ENCODE peak calls at places on chromosomes 12 and 14, in four cellular contexts. Z, L, O and I are unnamed samples.

GRCh38 chr14:72665259-72665658 is 228.6 kb downstream of the DPF3 start:
- DNase-seq in Z (no peak), L (no peak), O (no peak), I (peak)

GRCh38 chr12:88756153-88756552 is 175.9 kb upstream of the KITLG start:
- DNase-seq in Z (no peak), L (no peak), O (no peak), I (no peak)

GRCh38 chr14:54589843-54590242 is 22.9 kb downstream of the SAMD4A start:
- DNase-seq in Z (no peak), L (no peak), O (no peak), I (no peak)

GRCh38 chr12:132669166-132669879 is 17.8 kb downstream of the POLE start:
- DNase-seq in Z (no peak), L (no peak), O (no peak), I (no peak)

GRCh38 chr12:75099215-75099614 is 110.4 kb downstream of the KCNC2 start:
- DNase-seq in Z (no peak), L (no peak), O (no peak), I (no peak)

GRCh38 chr14:104794641-104795467 is 694 bp downstream of the AKT1 start:
- DNase-seq in Z (peak), L (no peak), O (no peak), I (no peak)

GRCh38 chr14:96162741-96163140 is 41.9 kb upstream of the BDKRB2 start:
- DNase-seq in Z (no peak), L (no peak), O (no peak), I (no peak)

GRCh38 chr14:100400115-100400514 is 77.0 kb downstream of the SLC25A47 start:
- DNase-seq in Z (no peak), L (no peak), O (no peak), I (no peak)

GRCh38 chr14:93332032-93332852 is 594 bp downstream of the BTBD7 start:
- DNase-seq in Z (peak), L (no peak), O (no peak), I (no peak)

GRCh38 chr12:75553398-75553797 is 42.0 kb upstream of the KRR1 start:
- DNase-seq in Z (no peak), L (no peak), O (no peak), I (peak)

GRCh38 chr14:102471921-102472814 is 37.4 kb downstream of the ANKRD9 start:
- DNase-seq in Z (no peak), L (no peak), O (no peak), I (no peak)

GRCh38 chr12:15772405-15773018 is 16.7 kb downstream of the EPS8 start:
- DNase-seq in Z (no peak), L (no peak), O (no peak), I (no peak)

DNA sequence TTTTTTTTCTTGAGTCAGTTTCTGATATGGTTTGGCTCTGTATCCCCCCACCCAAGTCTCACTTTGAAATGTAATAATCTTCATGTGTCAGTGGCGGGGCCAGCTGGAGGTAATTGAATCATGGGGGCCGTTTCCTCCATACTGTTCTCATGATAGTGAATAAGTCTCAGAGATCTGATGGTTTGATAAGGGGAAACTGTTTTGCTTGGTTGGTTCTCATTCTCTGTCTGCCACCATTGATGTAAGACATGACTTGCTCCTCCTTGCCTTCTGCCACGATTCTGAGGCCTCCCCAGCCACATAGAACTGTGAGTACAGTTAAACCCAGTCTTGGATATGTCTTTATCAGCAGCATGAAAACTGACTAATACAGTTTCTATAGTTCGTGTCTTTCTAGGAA is 42.9 kb downstream of the WNK1 start:
- DNase-seq in Z (no peak), L (no peak), O (no peak), I (no peak)
- TF ChIP-seq EGR1 in Z (no peak), L (no peak), O (no peak), I (no peak)

GRCh38 chr12:6529291-6529737 is 5.0 kb upstream of the GAPDH start:
- DNase-seq in Z (no peak), L (no peak), O (no peak), I (no peak)

GRCh38 chr12:6530576-6531260 is 3.6 kb upstream of the GAPDH start:
- DNase-seq in Z (no peak), L (no peak), O (no peak), I (no peak)

GRCh38 chr12:6527711-6528110 is 6.6 kb upstream of the GAPDH start:
- DNase-seq in Z (no peak), L (no peak), O (no peak), I (no peak)

GRCh38 chr12:6526766-6527525 is 7.4 kb upstream of the GAPDH start:
- DNase-seq in Z (no peak), L (no peak), O (no peak), I (no peak)

DNA sequence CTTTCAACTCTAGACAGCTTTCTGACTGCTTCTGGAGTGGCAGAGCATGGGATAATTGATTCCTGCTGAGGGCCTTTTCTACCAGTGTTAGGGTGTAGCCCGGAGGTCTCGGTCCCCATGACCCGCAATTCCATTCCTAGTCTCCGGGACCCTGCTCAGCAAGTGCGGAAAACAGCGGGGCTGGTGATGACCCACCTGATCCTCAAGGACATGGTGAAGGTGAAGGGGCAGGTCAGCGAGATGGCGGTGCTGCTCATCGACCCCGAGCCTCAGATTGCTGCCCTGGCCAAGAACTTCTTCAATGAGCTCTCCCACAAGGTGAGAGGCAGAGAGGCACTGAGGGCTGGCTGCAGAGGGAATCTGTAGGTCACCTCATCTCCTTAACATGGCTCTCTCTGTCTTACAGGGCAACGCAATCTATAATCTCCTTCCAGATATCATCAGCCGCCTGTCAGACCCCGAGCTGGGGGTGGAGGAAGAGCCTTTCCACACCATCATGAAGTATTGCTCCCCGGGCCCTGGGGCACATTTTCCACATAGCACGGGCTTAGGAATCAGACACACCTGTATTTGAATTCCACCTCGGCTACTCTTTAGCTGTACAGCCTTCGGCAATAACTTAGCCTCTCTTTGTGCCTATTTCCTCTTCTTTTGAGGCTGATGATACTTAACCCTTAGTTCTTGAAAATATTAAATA is 5.6 kb upstream of the GAPDH start:
- DNase-seq in Z (no peak), L (no peak), O (no peak), I (no peak)
- H3K27ac ChIP-seq in Z (no peak), L (peak), O (no peak), I (no peak)

DNA sequence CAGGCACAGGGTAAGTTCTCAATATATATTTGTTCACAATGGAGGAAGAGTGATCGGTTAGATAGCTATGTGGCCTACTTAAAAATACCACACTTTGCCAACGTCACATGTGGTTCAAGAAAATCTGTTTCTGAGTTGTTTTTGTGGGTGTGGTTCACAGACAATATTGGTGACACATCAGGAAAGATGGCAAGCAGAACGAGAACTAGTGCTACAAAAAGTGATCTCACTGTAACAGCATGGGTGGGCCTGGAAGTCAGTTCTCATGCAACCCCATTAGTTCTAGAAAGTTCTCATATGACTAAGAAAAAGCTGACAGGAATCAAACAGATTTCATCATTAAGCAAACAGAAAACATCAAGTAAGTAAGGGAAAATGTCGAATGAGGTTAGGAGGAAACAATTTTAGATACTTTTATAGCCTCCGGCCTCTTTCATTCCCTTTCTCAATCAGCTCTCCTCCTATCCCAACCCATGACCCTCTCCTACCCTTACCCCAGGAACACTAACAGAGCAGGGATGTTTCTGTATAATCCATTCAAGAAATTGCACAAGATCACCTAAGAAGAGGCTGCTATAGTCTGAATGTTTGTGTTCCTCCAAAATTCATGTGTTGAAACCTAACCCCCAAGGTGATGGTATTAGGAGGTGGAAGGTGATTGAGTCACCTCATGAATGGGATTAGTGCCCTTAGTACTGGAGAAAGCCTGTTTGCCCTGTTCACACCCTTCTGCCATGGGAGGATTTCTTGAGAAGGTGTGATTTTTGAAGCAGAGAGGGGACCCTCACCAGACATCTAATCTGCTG is 15.5 kb upstream of the NTN4 start:
- DNase-seq in Z (no peak), L (no peak), O (no peak), I (peak)
- TF ChIP-seq EGR1 in Z (no peak), L (no peak), O (no peak), I (peak)

GRCh38 chr12:122943196-122943595 is 23.1 kb downstream of the ABCB9 start:
- DNase-seq in Z (no peak), L (no peak), O (no peak), I (no peak)

GRCh38 chr12:122947352-122947792 is 18.9 kb downstream of the ABCB9 start:
- DNase-seq in Z (no peak), L (no peak), O (no peak), I (no peak)

GRCh38 chr12:122944588-122944987 is 21.7 kb downstream of the ABCB9 start:
- DNase-seq in Z (no peak), L (no peak), O (no peak), I (peak)

GRCh38 chr12:122946690-122947271 is 19.5 kb downstream of the ABCB9 start:
- DNase-seq in Z (peak), L (no peak), O (peak), I (peak)

GRCh38 chr12:122945047-122945592 is 21.1 kb downstream of the ABCB9 start:
- DNase-seq in Z (no peak), L (no peak), O (no peak), I (no peak)
- H3K27ac ChIP-seq in Z (no peak), L (no peak), O (no peak), I (peak)

GRCh38 chr12:86712425-86712843 is 456.2 kb upstream of the MGAT4C start:
- DNase-seq in Z (no peak), L (no peak), O (no peak), I (peak)

GRCh38 chr12:86713121-86713520 is 456.9 kb upstream of the MGAT4C start:
- DNase-seq in Z (no peak), L (no peak), O (no peak), I (no peak)

GRCh38 chr12:86711716-86712115 is 455.5 kb upstream of the MGAT4C start:
- DNase-seq in Z (no peak), L (no peak), O (no peak), I (no peak)

DNA sequence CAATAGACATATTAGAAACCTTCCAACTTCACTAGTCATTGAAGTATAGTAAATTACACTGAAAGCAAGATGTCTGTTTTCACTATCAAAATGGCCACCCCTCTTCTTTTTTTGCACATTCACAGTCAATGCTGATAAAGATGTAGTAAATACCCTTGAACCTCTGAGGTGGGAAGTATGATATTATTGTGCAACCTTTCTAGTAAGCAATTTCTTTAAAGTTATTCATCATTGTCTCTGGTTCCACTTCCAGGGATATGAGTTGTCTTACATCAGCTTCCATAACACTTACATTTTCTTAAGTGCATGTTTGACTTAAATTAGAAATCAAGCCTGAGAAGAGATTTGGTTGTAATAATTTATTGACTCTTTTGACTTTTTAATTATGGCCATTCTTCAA is 453.9 kb upstream of the MGAT4C start:
- DNase-seq in Z (no peak), L (no peak), O (no peak), I (no peak)
- TF ChIP-seq EGR1 in Z (no peak), L (no peak), O (no peak), I (no peak)